ENCODE peak calls at places on chromosomes 2 and 18, in five cellular contexts. M is NB4, T is fibroblast of lung, C is lower leg skin, S is hepatocyte. H is an unnamed sample.

GRCh38 chr18:31511098-31511497 is 13.1 kb downstream of the DSG2 start:
- DNase-seq in M (no peak), T (no peak), C (no peak), S (no peak), H (no peak)

GRCh38 chr2:102841107-102841840 is 79.4 kb downstream of the TMEM182 start:
- DNase-seq in M (peak), T (peak), C (no peak), S (peak), H (peak)

GRCh38 chr2:191869178-191869577 is 22.3 kb upstream of the CAVIN2 start:
- DNase-seq in M (peak), T (peak), C (no peak), S (peak), H (peak)

GRCh38 chr2:212708346-212708745 is 169.7 kb upstream of the ERBB4 start:
- DNase-seq in M (no peak), T (peak), C (no peak), S (no peak), H (no peak)

GRCh38 chr2:153963247-153963646 is 91.5 kb downstream of the GALNT13 start:
- DNase-seq in M (no peak), T (peak), C (no peak), S (no peak), H (no peak)

GRCh38 chr2:128303911-128304310 is 14.8 kb downstream of the HS6ST1 start:
- DNase-seq in M (no peak), T (no peak), C (no peak), S (no peak), H (no peak)

GRCh38 chr2:140775426-140775825 is 1355.4 kb downstream of the LRP1B start:
- DNase-seq in M (no peak), T (no peak), C (no peak), S (no peak), H (no peak)

GRCh38 chr2:71620116-71620515 is 166.8 kb downstream of the DYSF start:
- DNase-seq in M (no peak), T (no peak), C (peak), S (no peak), H (no peak)

GRCh38 chr2:57570961-57571360 is 475.6 kb upstream of the VRK2 start:
- DNase-seq in M (no peak), T (no peak), C (no peak), S (no peak), H (no peak)

GRCh38 chr2:95332036-95332435 is 34.9 kb downstream of the KCNIP3 start:
- DNase-seq in M (no peak), T (no peak), C (no peak), S (no peak), H (no peak)

GRCh38 chr2:233822101-233822771 is 32.1 kb downstream of the HJURP start:
- DNase-seq in M (no peak), T (no peak), C (no peak), S (no peak), H (no peak)

GRCh38 chr2:235614900-235615712 is 121.3 kb downstream of the AGAP1 start:
- DNase-seq in M (no peak), T (peak), C (peak), S (no peak), H (no peak)

GRCh38 chr2:190947711-190948251 is 66.2 kb downstream of the STAT1 start:
- DNase-seq in M (peak), T (peak), C (no peak), S (peak), H (peak)

GRCh38 chr2:149579972-149580882 is 7.3 kb downstream of the MMADHC start:
- DNase-seq in M (no peak), T (no peak), C (no peak), S (no peak), H (no peak)

GRCh38 chr2:17713291-17713690 is 40.3 kb downstream of the SMC6 start:
- DNase-seq in M (no peak), T (no peak), C (no peak), S (no peak), H (no peak)

GRCh38 chr2:221642447-221642846 is 70.3 kb upstream of the EPHA4 start:
- DNase-seq in M (no peak), T (no peak), C (no peak), S (no peak), H (no peak)

GRCh38 chr2:11750917-11751316 is 4.5 kb downstream of the LPIN1 start:
- DNase-seq in M (no peak), T (no peak), C (no peak), S (no peak), H (no peak)

GRCh38 chr2:21676056-21676455 is 552.3 kb downstream of the TDRD15 start:
- DNase-seq in M (no peak), T (no peak), C (no peak), S (no peak), H (no peak)

GRCh38 chr18:42242758-42243157 is 287.7 kb downstream of the PIK3C3 start:
- DNase-seq in M (no peak), T (no peak), C (no peak), S (no peak), H (no peak)

DNA sequence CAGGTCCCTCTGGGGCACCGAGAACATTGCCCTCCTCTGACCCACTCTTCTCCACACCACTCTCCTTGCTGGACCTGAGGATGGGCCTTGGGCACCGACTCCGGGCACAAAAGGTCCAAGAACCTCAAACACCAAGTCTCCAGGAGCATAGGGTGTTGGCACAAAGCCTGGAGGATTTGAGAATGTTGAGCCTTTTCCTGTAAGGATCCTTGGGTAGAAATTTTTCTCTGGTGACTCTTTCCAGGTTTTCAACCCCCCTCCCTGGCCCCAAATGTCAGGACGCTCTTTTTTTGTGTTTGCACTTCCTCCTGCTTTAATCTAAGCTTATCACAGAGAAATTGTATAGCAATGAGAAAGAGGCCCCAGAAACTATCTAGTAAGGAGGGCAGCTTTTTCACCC is 9.2 kb downstream of the SPR start:
- DNase-seq in M (no peak), T (no peak), C (no peak), S (no peak), H (no peak)
- TF ChIP-seq CTCF in M (no peak), T (no peak), C (no peak), S (no peak), H (no peak)

DNA sequence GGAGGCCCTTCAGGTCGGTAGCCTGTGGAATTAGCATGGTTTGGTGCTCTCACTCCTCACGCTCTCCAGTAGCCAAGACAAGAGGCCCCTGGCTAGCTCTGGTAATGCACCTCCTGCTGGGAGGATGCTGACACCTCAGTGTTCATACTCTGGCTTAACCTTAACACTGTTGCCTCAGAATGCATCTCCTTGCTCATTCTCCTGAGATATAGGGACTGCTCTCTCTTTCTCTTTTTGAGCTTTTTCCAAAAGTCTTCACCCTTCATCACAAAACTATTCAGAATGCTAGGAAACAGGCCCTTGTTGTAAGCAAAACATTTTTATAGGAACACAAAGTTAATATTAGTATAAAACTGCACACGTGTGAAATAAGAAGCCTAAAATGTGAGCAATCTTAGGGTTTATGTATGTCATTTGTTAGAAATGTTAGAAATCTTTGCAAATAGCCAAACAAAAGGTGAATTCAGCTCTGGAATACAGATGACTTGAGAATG is 17.3 kb upstream of the IMPA2 start:
- DNase-seq in M (peak), T (no peak), C (no peak), S (no peak), H (no peak)
- TF ChIP-seq CTCF in M (no peak), T (no peak), C (no peak), S (peak), H (peak)

DNA sequence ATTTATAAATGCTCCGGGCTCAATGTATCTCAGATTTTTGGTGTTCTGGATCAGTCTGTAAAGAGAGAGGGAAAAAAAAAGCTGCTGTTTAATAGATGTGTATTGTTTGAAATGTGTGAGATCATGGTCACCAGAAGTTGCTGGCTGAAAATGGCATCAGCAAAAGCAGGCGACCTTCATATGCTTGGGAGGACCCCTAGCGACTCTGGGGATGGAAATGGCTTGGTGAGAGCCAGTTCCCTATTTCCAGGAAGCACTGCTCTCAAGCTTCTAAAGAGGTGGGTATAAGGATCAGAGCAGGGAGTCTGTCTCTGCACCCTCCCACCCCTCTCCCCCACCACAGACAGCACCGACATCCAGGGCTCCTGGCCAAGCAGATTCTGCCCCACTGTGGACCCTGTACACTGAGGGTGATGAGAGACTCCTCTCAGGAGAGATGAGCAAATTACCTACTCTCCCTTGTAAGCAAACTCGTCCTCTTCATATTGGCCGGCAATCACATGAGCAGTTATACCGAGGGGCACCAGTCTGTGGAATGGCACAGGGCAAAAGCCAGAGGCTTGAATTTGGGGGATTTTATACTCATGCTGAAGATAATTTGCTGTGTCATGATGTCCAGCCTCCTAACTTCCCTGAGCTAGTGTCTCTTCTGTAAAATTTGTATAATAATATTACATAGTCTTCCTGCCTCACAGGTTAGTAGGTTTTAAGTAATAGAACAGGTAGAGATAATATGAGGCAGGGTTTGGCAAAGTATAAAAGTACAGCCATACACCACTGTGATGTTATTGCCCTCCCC is 29.6 kb downstream of the LHCGR start:
- DNase-seq in M (peak), T (peak), C (no peak), S (no peak), H (no peak)
- TF ChIP-seq CTCF in M (no peak), T (no peak), C (no peak), S (peak), H (no peak)

GRCh38 chr2:677056-677949 is at the start of gene TMEM18:
- DNase-seq in M (peak), T (peak), C (peak), S (peak), H (peak)
- TF ChIP-seq CTCF in M (no peak), T (peak), C (no peak), S (peak), H (peak)

GRCh38 chr2:47403829-47404228 is 873 bp downstream of the MSH2 start:
- DNase-seq in M (peak), T (no peak), C (no peak), S (peak), H (no peak)

GRCh38 chr2:47402805-47403691 is at the start of gene MSH2:
- DNase-seq in M (peak), T (peak), C (peak), S (peak), H (peak)

GRCh38 chr2:47404356-47404755 is 1.4 kb downstream of the MSH2 start:
- DNase-seq in M (peak), T (no peak), C (no peak), S (no peak), H (no peak)

GRCh38 chr2:47402555-47402804 is 476 bp upstream of the MSH2 start:
- DNase-seq in M (no peak), T (no peak), C (no peak), S (peak), H (no peak)

DNA sequence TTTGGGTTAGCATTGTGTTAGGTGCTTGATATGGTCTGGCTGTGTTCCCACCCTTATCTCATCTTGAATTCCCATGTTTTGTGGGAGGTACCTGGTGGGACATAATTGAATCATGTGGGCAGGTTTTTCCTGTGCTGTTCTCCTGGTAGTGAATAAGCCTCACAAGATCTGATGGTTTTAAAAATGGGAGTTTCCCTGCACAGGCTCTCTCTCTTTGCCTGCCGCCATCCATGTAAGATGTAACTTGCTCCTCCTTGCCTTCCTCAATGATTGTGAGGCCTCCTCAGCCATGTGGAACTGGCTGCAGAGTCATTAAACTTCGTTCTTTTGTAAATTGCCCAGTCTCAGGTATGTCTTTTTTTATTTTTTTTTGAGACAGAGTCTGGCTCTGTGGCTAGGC is 2.8 kb downstream of the MSH2 start:
- DNase-seq in M (no peak), T (no peak), C (no peak), S (no peak), H (no peak)
- TF ChIP-seq CTCF in M (no peak), T (no peak), C (no peak), S (no peak), H (no peak)